ENCODE peak calls at places on chromosomes 12 and 14, in six cellular contexts. One of them, this sample, is unnamed.

GRCh38 chr14:89507521-89507920 is 90.5 kb upstream of the FOXN3 start:
- DNase-seq in activated T-cell treated with anti-CD3 and anti-CD28 coated beads, Interleukin-2, amount 50 U/mL, for 72 hours: peak
- DNase-seq in AG08395: peak
- DNase-seq in effector CD8-positive, alpha-beta T cell: no peak
- DNase-seq in omental fat pad: no peak
- DNase-seq in germinal center: no peak
- DNase-seq in this sample: peak

GRCh38 chr14:101589486-101590015 is 28.3 kb downstream of the DIO3 start:
- DNase-seq in omental fat pad: no peak
- DNase-seq in effector CD8-positive, alpha-beta T cell: no peak
- DNase-seq in germinal center: no peak
- DNase-seq in activated T-cell treated with anti-CD3 and anti-CD28 coated beads, Interleukin-2, amount 50 U/mL, for 72 hours: no peak
- DNase-seq in AG08395: no peak
- DNase-seq in this sample: no peak

GRCh38 chr14:64119535-64119934 is 174.6 kb downstream of the ESR2 start:
- DNase-seq in effector CD8-positive, alpha-beta T cell: no peak
- DNase-seq in AG08395: no peak
- DNase-seq in activated T-cell treated with anti-CD3 and anti-CD28 coated beads, Interleukin-2, amount 50 U/mL, for 72 hours: no peak
- DNase-seq in germinal center: no peak
- DNase-seq in omental fat pad: no peak
- DNase-seq in this sample: no peak

GRCh38 chr14:69538766-69539165 is 35.9 kb downstream of the CCDC177 start:
- DNase-seq in effector CD8-positive, alpha-beta T cell: no peak
- DNase-seq in omental fat pad: no peak
- DNase-seq in activated T-cell treated with anti-CD3 and anti-CD28 coated beads, Interleukin-2, amount 50 U/mL, for 72 hours: no peak
- DNase-seq in germinal center: no peak
- DNase-seq in AG08395: no peak
- DNase-seq in this sample: no peak

GRCh38 chr14:95389471-95390011 is 69.8 kb upstream of the CLMN start:
- DNase-seq in omental fat pad: no peak
- DNase-seq in effector CD8-positive, alpha-beta T cell: no peak
- DNase-seq in AG08395: no peak
- DNase-seq in germinal center: no peak
- DNase-seq in activated T-cell treated with anti-CD3 and anti-CD28 coated beads, Interleukin-2, amount 50 U/mL, for 72 hours: no peak
- DNase-seq in this sample: no peak

GRCh38 chr14:100072783-100073346 is 7.6 kb downstream of the EVL start:
- DNase-seq in effector CD8-positive, alpha-beta T cell: peak
- DNase-seq in activated T-cell treated with anti-CD3 and anti-CD28 coated beads, Interleukin-2, amount 50 U/mL, for 72 hours: peak
- DNase-seq in AG08395: no peak
- DNase-seq in omental fat pad: no peak
- DNase-seq in germinal center: peak
- DNase-seq in this sample: no peak

GRCh38 chr12:111758120-111758561 is 8.6 kb upstream of the ALDH2 start:
- DNase-seq in effector CD8-positive, alpha-beta T cell: no peak
- DNase-seq in germinal center: no peak
- DNase-seq in activated T-cell treated with anti-CD3 and anti-CD28 coated beads, Interleukin-2, amount 50 U/mL, for 72 hours: no peak
- DNase-seq in AG08395: no peak
- DNase-seq in omental fat pad: no peak
- DNase-seq in this sample: no peak

GRCh38 chr14:76348898-76349297 is 27.0 kb upstream of the ESRRB start:
- DNase-seq in AG08395: peak
- DNase-seq in germinal center: no peak
- DNase-seq in omental fat pad: no peak
- DNase-seq in activated T-cell treated with anti-CD3 and anti-CD28 coated beads, Interleukin-2, amount 50 U/mL, for 72 hours: no peak
- DNase-seq in effector CD8-positive, alpha-beta T cell: no peak
- DNase-seq in this sample: peak

GRCh38 chr12:125143491-125143890 is 78.3 kb downstream of the AACS start:
- DNase-seq in omental fat pad: no peak
- DNase-seq in AG08395: peak
- DNase-seq in activated T-cell treated with anti-CD3 and anti-CD28 coated beads, Interleukin-2, amount 50 U/mL, for 72 hours: no peak
- DNase-seq in germinal center: no peak
- DNase-seq in effector CD8-positive, alpha-beta T cell: no peak
- DNase-seq in this sample: peak

GRCh38 chr14:74558655-74559054 is 53.4 kb downstream of the LTBP2 start:
- DNase-seq in AG08395: no peak
- DNase-seq in germinal center: no peak
- DNase-seq in effector CD8-positive, alpha-beta T cell: no peak
- DNase-seq in omental fat pad: no peak
- DNase-seq in activated T-cell treated with anti-CD3 and anti-CD28 coated beads, Interleukin-2, amount 50 U/mL, for 72 hours: no peak
- DNase-seq in this sample: no peak

GRCh38 chr12:14167005-14167628 is 185.7 kb upstream of the GRIN2B start:
- DNase-seq in germinal center: peak
- DNase-seq in omental fat pad: no peak
- DNase-seq in activated T-cell treated with anti-CD3 and anti-CD28 coated beads, Interleukin-2, amount 50 U/mL, for 72 hours: peak
- DNase-seq in AG08395: peak
- DNase-seq in effector CD8-positive, alpha-beta T cell: peak
- DNase-seq in this sample: peak

GRCh38 chr12:67452119-67452805 is 183.1 kb downstream of the CAND1 start:
- DNase-seq in AG08395: no peak
- DNase-seq in activated T-cell treated with anti-CD3 and anti-CD28 coated beads, Interleukin-2, amount 50 U/mL, for 72 hours: peak
- DNase-seq in omental fat pad: no peak
- DNase-seq in germinal center: no peak
- DNase-seq in effector CD8-positive, alpha-beta T cell: no peak
- DNase-seq in this sample: no peak

GRCh38 chr12:25130741-25131188 is 64.2 kb downstream of the DNAI7 start:
- DNase-seq in activated T-cell treated with anti-CD3 and anti-CD28 coated beads, Interleukin-2, amount 50 U/mL, for 72 hours: no peak
- DNase-seq in AG08395: peak
- DNase-seq in omental fat pad: no peak
- DNase-seq in effector CD8-positive, alpha-beta T cell: no peak
- DNase-seq in germinal center: peak
- DNase-seq in this sample: peak

GRCh38 chr12:56995201-56995929 is 11.0 kb downstream of the ZBTB39 start:
- DNase-seq in AG08395: no peak
- DNase-seq in activated T-cell treated with anti-CD3 and anti-CD28 coated beads, Interleukin-2, amount 50 U/mL, for 72 hours: no peak
- DNase-seq in effector CD8-positive, alpha-beta T cell: no peak
- DNase-seq in germinal center: no peak
- DNase-seq in omental fat pad: no peak
- DNase-seq in this sample: no peak

This sample was measured in AG20443.